ENCODE peak calls at places on chromosome 7, in four cellular contexts. One of them, this sample, is unnamed.

GRCh38 chr7:20929199-20929598 is 142.5 kb upstream of the SP8 start:
- DNase-seq in HepG2: no peak
- DNase-seq in K562: no peak
- DNase-seq in A549: no peak
- DNase-seq in this sample: no peak

GRCh38 chr7:44281811-44282600 is 43.4 kb downstream of the CAMK2B start:
- DNase-seq in A549: no peak
- DNase-seq in HepG2: no peak
- DNase-seq in K562: no peak
- DNase-seq in this sample: peak

GRCh38 chr7:117612637-117613036 is 132.8 kb downstream of the CFTR start:
- DNase-seq in K562: no peak
- DNase-seq in A549: no peak
- DNase-seq in HepG2: no peak
- DNase-seq in this sample: no peak

GRCh38 chr7:157955383-157955999 is 618.7 kb downstream of the DNAJB6 start:
- DNase-seq in K562: no peak
- DNase-seq in A549: no peak
- DNase-seq in HepG2: no peak
- DNase-seq in this sample: no peak

GRCh38 chr7:1224093-1224702 is 8.5 kb upstream of the UNCX start:
- DNase-seq in HepG2: no peak
- DNase-seq in A549: no peak
- DNase-seq in K562: no peak
- DNase-seq in this sample: peak

GRCh38 chr7:27944626-27945025 is 204.7 kb downstream of the TAX1BP1 start:
- DNase-seq in HepG2: no peak
- DNase-seq in A549: no peak
- DNase-seq in K562: no peak
- DNase-seq in this sample: no peak

GRCh38 chr7:24825315-24825917 is 68.2 kb upstream of the GSDME start:
- DNase-seq in K562: no peak
- DNase-seq in HepG2: no peak
- DNase-seq in A549: no peak
- DNase-seq in this sample: no peak

GRCh38 chr7:137096607-137097006 is 228.2 kb downstream of the CHRM2 start:
- DNase-seq in K562: no peak
- DNase-seq in A549: no peak
- DNase-seq in HepG2: no peak
- DNase-seq in this sample: no peak

GRCh38 chr7:101435461-101436225 is 73.0 kb downstream of the COL26A1 start:
- DNase-seq in HepG2: no peak
- DNase-seq in A549: no peak
- DNase-seq in K562: no peak
- DNase-seq in this sample: peak

GRCh38 chr7:24587853-24588252 is 14.6 kb downstream of the PALS2 start:
- DNase-seq in K562: peak
- DNase-seq in HepG2: peak
- DNase-seq in A549: no peak
- DNase-seq in this sample: peak

GRCh38 chr7:26853788-26854393 is 10.5 kb downstream of the SKAP2 start:
- DNase-seq in K562: peak
- DNase-seq in A549: no peak
- DNase-seq in HepG2: peak
- DNase-seq in this sample: no peak

GRCh38 chr7:41996381-41997035 is 240.5 kb downstream of the GLI3 start:
- DNase-seq in K562: no peak
- DNase-seq in HepG2: no peak
- DNase-seq in A549: no peak
- DNase-seq in this sample: no peak

GRCh38 chr7:18064242-18064838 is 36.7 kb upstream of the PRPS1L1 start:
- DNase-seq in K562: peak
- DNase-seq in HepG2: peak
- DNase-seq in A549: no peak
- DNase-seq in this sample: peak

GRCh38 chr7:116399808-116400207 is 99.7 kb upstream of the CAV2 start:
- DNase-seq in A549: no peak
- DNase-seq in K562: no peak
- DNase-seq in HepG2: no peak
- DNase-seq in this sample: no peak

GRCh38 chr7:44324204-44325126 is 929 bp downstream of the CAMK2B start:
- DNase-seq in A549: no peak
- DNase-seq in HepG2: no peak
- DNase-seq in K562: no peak
- DNase-seq in this sample: no peak

GRCh38 chr7:18873674-18874341 is 243.6 kb downstream of the TWIST1 start:
- DNase-seq in HepG2: no peak
- DNase-seq in K562: no peak
- DNase-seq in A549: no peak
- DNase-seq in this sample: peak

GRCh38 chr7:101707587-101707986 is 78.5 kb upstream of the MYL10 start:
- DNase-seq in HepG2: no peak
- DNase-seq in K562: no peak
- DNase-seq in A549: no peak
- DNase-seq in this sample: no peak

GRCh38 chr7:27739301-27739913 is 555 bp upstream of the TAX1BP1 start:
- DNase-seq in HepG2: no peak
- DNase-seq in A549: peak
- DNase-seq in K562: peak
- DNase-seq in this sample: no peak

GRCh38 chr7:22601812-22602568 is 102.0 kb upstream of the STEAP1B start:
- DNase-seq in HepG2: no peak
- DNase-seq in A549: no peak
- DNase-seq in K562: no peak
- DNase-seq in this sample: no peak

GRCh38 chr7:139118803-139119485 is 9.4 kb upstream of the ZC3HAV1 start:
- DNase-seq in HepG2: no peak
- DNase-seq in A549: no peak
- DNase-seq in K562: peak
- DNase-seq in this sample: no peak

GRCh38 chr7:55575098-55575497 is 2.8 kb upstream of the VOPP1 start:
- DNase-seq in K562: no peak
- DNase-seq in A549: no peak
- DNase-seq in HepG2: no peak
- DNase-seq in this sample: no peak

GRCh38 chr7:28813238-28813962 is 144.7 kb downstream of the TRIL start:
- DNase-seq in A549: no peak
- DNase-seq in HepG2: no peak
- DNase-seq in K562: no peak
- DNase-seq in this sample: no peak

GRCh38 chr7:122887198-122887597 is 938 bp upstream of the CADPS2 start:
- DNase-seq in HepG2: peak
- DNase-seq in A549: peak
- DNase-seq in K562: peak
- DNase-seq in this sample: peak

GRCh38 chr7:42617781-42618457 is 294.0 kb downstream of the C7orf25 start:
- DNase-seq in A549: no peak
- DNase-seq in K562: no peak
- DNase-seq in HepG2: no peak
- DNase-seq in this sample: peak

GRCh38 chr7:39911167-39911566 is 38.9 kb upstream of the CDK13 start:
- DNase-seq in A549: no peak
- DNase-seq in HepG2: no peak
- DNase-seq in K562: no peak
- DNase-seq in this sample: no peak

GRCh38 chr7:128042027-128042426 is 10.8 kb upstream of the LRRC4 start:
- DNase-seq in HepG2: no peak
- DNase-seq in K562: no peak
- DNase-seq in A549: no peak
- DNase-seq in this sample: no peak

GRCh38 chr7:28176174-28176573 is 4.4 kb downstream of the JAZF1 start:
- DNase-seq in HepG2: no peak
- DNase-seq in A549: no peak
- DNase-seq in K562: no peak
- DNase-seq in this sample: no peak

GRCh38 chr7:1997537-1998076 is 235.1 kb downstream of the MAD1L1 start:
- DNase-seq in K562: no peak
- DNase-seq in A549: no peak
- DNase-seq in HepG2: no peak
- DNase-seq in this sample: no peak

GRCh38 chr7:87517136-87517805 is 41.8 kb upstream of the ABCB4 start:
- DNase-seq in HepG2: no peak
- DNase-seq in K562: no peak
- DNase-seq in A549: no peak
- DNase-seq in this sample: no peak

GRCh38 chr7:144854839-144855424 is 19.1 kb upstream of the TPK1 start:
- DNase-seq in A549: peak
- DNase-seq in HepG2: peak
- DNase-seq in K562: peak
- DNase-seq in this sample: no peak

GRCh38 chr7:121305109-121305508 is 23.7 kb upstream of the WNT16 start:
- DNase-seq in K562: no peak
- DNase-seq in A549: no peak
- DNase-seq in HepG2: no peak
- DNase-seq in this sample: no peak

DNA sequence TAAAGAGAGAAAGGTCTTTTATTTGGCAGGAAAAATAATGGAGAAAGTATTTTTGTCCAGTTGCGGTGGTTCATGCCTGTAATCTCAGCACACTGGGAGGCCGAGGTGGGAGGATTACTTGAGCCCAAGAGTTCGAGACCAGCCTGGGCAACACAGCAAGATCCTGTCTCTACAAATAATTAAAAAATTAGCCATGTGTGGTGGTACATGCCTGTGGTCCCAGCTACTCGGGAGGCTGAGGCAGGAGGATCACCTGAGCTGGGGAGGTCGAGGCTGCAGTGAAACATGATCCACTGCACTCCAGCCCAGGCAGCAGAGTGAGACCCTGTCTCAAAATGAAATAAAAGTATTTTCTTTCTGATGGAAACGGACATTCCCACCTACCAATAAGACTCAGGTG is 77.8 kb upstream of the MKRN1 start:
- DNase-seq in HepG2: no peak
- DNase-seq in K562: no peak
- DNase-seq in A549: no peak
- DNase-seq in this sample: no peak
- TF ChIP-seq NR3C1 in HepG2: no peak
- TF ChIP-seq NR3C1 in K562: no peak
- TF ChIP-seq NR3C1 in A549: no peak
- TF ChIP-seq NR3C1 in this sample: no peak

GRCh38 chr7:133477786-133478185 is 224.9 kb downstream of the EXOC4 start:
- DNase-seq in K562: no peak
- DNase-seq in A549: no peak
- DNase-seq in HepG2: no peak
- DNase-seq in this sample: no peak
- TF ChIP-seq NR3C1 in K562: no peak
- TF ChIP-seq NR3C1 in A549: no peak
- TF ChIP-seq NR3C1 in HepG2: no peak
- TF ChIP-seq NR3C1 in this sample: no peak

GRCh38 chr7:76262683-76263402 is 39.6 kb upstream of the HSPB1 start:
- DNase-seq in HepG2: peak
- DNase-seq in K562: peak
- DNase-seq in A549: peak
- DNase-seq in this sample: peak

GRCh38 chr7:76261935-76262334 is 40.5 kb upstream of the HSPB1 start:
- DNase-seq in K562: no peak
- DNase-seq in A549: no peak
- DNase-seq in HepG2: no peak
- DNase-seq in this sample: no peak

GRCh38 chr7:76259124-76260086 is 43.1 kb upstream of the HSPB1 start:
- DNase-seq in HepG2: no peak
- DNase-seq in K562: no peak
- DNase-seq in A549: no peak
- DNase-seq in this sample: peak

GRCh38 chr7:76260171-76260703 is 42.2 kb upstream of the HSPB1 start:
- DNase-seq in HepG2: peak
- DNase-seq in K562: peak
- DNase-seq in A549: no peak
- DNase-seq in this sample: peak

GRCh38 chr7:76261329-76261728 is 41.1 kb upstream of the HSPB1 start:
- DNase-seq in K562: no peak
- DNase-seq in A549: no peak
- DNase-seq in HepG2: no peak
- DNase-seq in this sample: no peak
- TF ChIP-seq NR3C1 in K562: no peak
- TF ChIP-seq NR3C1 in A549: no peak
- TF ChIP-seq NR3C1 in HepG2: no peak
- TF ChIP-seq NR3C1 in this sample: no peak

GRCh38 chr7:92560602-92561001 is 29.6 kb downstream of the FAM133B start:
- DNase-seq in A549: no peak
- DNase-seq in K562: no peak
- DNase-seq in HepG2: no peak
- DNase-seq in this sample: no peak
- TF ChIP-seq NR3C1 in A549: no peak
- TF ChIP-seq NR3C1 in K562: no peak
- TF ChIP-seq NR3C1 in HepG2: no peak
- TF ChIP-seq NR3C1 in this sample: no peak

GRCh38 chr7:106088014-106088413 is 24.1 kb downstream of the SYPL1 start:
- DNase-seq in K562: no peak
- DNase-seq in A549: no peak
- DNase-seq in HepG2: no peak
- DNase-seq in this sample: no peak

GRCh38 chr7:106094780-106095179 is 17.3 kb downstream of the SYPL1 start:
- DNase-seq in K562: no peak
- DNase-seq in A549: no peak
- DNase-seq in HepG2: no peak
- DNase-seq in this sample: no peak

GRCh38 chr7:106095634-106096033 is 16.5 kb downstream of the SYPL1 start:
- DNase-seq in HepG2: no peak
- DNase-seq in A549: no peak
- DNase-seq in K562: no peak
- DNase-seq in this sample: no peak

GRCh38 chr7:106089647-106090046 is 22.5 kb downstream of the SYPL1 start:
- DNase-seq in HepG2: no peak
- DNase-seq in A549: no peak
- DNase-seq in K562: no peak
- DNase-seq in this sample: no peak

DNA sequence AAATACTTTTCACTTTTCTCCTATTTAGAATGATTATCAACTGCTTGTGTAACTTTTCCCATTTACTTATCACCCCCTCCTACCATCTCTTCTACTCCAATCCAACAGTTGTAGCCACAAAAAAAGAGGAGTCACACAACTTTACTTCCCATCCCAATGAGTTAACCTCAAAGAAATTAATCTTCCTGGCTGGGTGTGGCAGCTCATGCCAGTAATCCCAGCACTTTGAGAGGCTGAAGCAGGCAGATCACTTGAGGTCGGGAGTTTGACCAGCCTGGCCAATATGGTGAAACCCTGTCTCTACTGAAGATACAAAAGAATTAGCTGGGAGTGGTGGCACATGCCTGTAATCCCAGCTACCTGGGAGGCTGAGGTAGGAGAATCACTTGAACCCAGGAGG is 19.9 kb downstream of the SYPL1 start:
- DNase-seq in A549: no peak
- DNase-seq in HepG2: no peak
- DNase-seq in K562: no peak
- DNase-seq in this sample: no peak
- TF ChIP-seq NR3C1 in A549: no peak
- TF ChIP-seq NR3C1 in HepG2: no peak
- TF ChIP-seq NR3C1 in K562: no peak
- TF ChIP-seq NR3C1 in this sample: no peak